ENCODE peak calls at places on chromosome 13, in nine cellular contexts. One of them, this sample, is unnamed.

GRCh38 chr13:79675931-79676658 is 195.1 kb downstream of the NDFIP2 start:
- DNase-seq in H9: no peak
- DNase-seq in psoas muscle: no peak
- DNase-seq in heart left ventricle: no peak
- DNase-seq in OCI-LY7: no peak
- DNase-seq in AG09309: no peak
- DNase-seq in WTC11: no peak
- DNase-seq in omental fat pad: no peak
- DNase-seq in uterus: no peak
- DNase-seq in this sample: no peak

GRCh38 chr13:35957174-35957867 is 173.9 kb downstream of the DCLK1 start:
- DNase-seq in OCI-LY7: no peak
- DNase-seq in WTC11: no peak
- DNase-seq in psoas muscle: no peak
- DNase-seq in omental fat pad: no peak
- DNase-seq in heart left ventricle: no peak
- DNase-seq in AG09309: peak; percentile 60
- DNase-seq in uterus: no peak
- DNase-seq in H9: no peak
- DNase-seq in this sample: no peak

GRCh38 chr13:110913322-110913721 is 1.5 kb downstream of the ANKRD10 start:
- DNase-seq in OCI-LY7: peak; percentile 57
- DNase-seq in H9: no peak
- DNase-seq in heart left ventricle: no peak
- DNase-seq in WTC11: no peak
- DNase-seq in omental fat pad: no peak
- DNase-seq in psoas muscle: no peak
- DNase-seq in AG09309: no peak
- DNase-seq in uterus: no peak
- DNase-seq in this sample: no peak

GRCh38 chr13:21137696-21138095 is 38.7 kb downstream of the SKA3 start:
- DNase-seq in H9: no peak
- DNase-seq in WTC11: no peak
- DNase-seq in OCI-LY7: no peak
- DNase-seq in psoas muscle: no peak
- DNase-seq in omental fat pad: no peak
- DNase-seq in uterus: no peak
- DNase-seq in heart left ventricle: no peak
- DNase-seq in AG09309: no peak
- DNase-seq in this sample: no peak

GRCh38 chr13:109426690-109426990 is 359.7 kb downstream of the IRS2 start:
- DNase-seq in psoas muscle: no peak
- DNase-seq in AG09309: no peak
- DNase-seq in WTC11: no peak
- DNase-seq in heart left ventricle: no peak
- DNase-seq in omental fat pad: no peak
- DNase-seq in OCI-LY7: no peak
- DNase-seq in H9: no peak
- DNase-seq in uterus: no peak
- DNase-seq in this sample: no peak

GRCh38 chr13:109818136-109818535 is 31.8 kb upstream of the IRS2 start:
- DNase-seq in WTC11: no peak
- DNase-seq in uterus: no peak
- DNase-seq in heart left ventricle: no peak
- DNase-seq in psoas muscle: no peak
- DNase-seq in H9: no peak
- DNase-seq in AG09309: no peak
- DNase-seq in OCI-LY7: no peak
- DNase-seq in omental fat pad: no peak
- DNase-seq in this sample: no peak

GRCh38 chr13:25372275-25373081 is 704 bp downstream of the ATP8A2 start:
- DNase-seq in heart left ventricle: no peak
- DNase-seq in omental fat pad: no peak
- DNase-seq in OCI-LY7: no peak
- DNase-seq in uterus: no peak
- DNase-seq in AG09309: no peak
- DNase-seq in H9: peak; percentile 52
- DNase-seq in psoas muscle: no peak
- DNase-seq in WTC11: peak; percentile 59
- DNase-seq in this sample: no peak

GRCh38 chr13:33052446-33052845 is 36.2 kb downstream of the KL start:
- DNase-seq in OCI-LY7: no peak
- DNase-seq in uterus: no peak
- DNase-seq in H9: no peak
- DNase-seq in omental fat pad: no peak
- DNase-seq in AG09309: no peak
- DNase-seq in WTC11: no peak
- DNase-seq in heart left ventricle: no peak
- DNase-seq in psoas muscle: no peak
- DNase-seq in this sample: peak; percentile 18

GRCh38 chr13:51623473-51623872 is 39.2 kb downstream of the WDFY2 start:
- DNase-seq in heart left ventricle: no peak
- DNase-seq in AG09309: no peak
- DNase-seq in omental fat pad: no peak
- DNase-seq in WTC11: no peak
- DNase-seq in OCI-LY7: no peak
- DNase-seq in H9: no peak
- DNase-seq in psoas muscle: no peak
- DNase-seq in uterus: no peak
- DNase-seq in this sample: no peak

GRCh38 chr13:112210401-112210800 is 143.5 kb downstream of the SOX1 start:
- DNase-seq in uterus: no peak
- DNase-seq in WTC11: no peak
- DNase-seq in psoas muscle: no peak
- DNase-seq in AG09309: no peak
- DNase-seq in H9: no peak
- DNase-seq in OCI-LY7: no peak
- DNase-seq in omental fat pad: no peak
- DNase-seq in heart left ventricle: no peak
- DNase-seq in this sample: no peak

GRCh38 chr13:63706751-63707150 is 2291.1 kb upstream of the PCDH20 start:
- DNase-seq in H9: no peak
- DNase-seq in uterus: no peak
- DNase-seq in WTC11: no peak
- DNase-seq in OCI-LY7: no peak
- DNase-seq in AG09309: no peak
- DNase-seq in omental fat pad: no peak
- DNase-seq in psoas muscle: no peak
- DNase-seq in heart left ventricle: no peak
- DNase-seq in this sample: no peak

GRCh38 chr13:112894673-112895481 is 74.1 kb upstream of the MCF2L start:
- DNase-seq in uterus: no peak
- DNase-seq in heart left ventricle: no peak
- DNase-seq in omental fat pad: no peak
- DNase-seq in OCI-LY7: no peak
- DNase-seq in WTC11: peak; percentile 64
- DNase-seq in H9: peak; percentile 87
- DNase-seq in AG09309: no peak
- DNase-seq in psoas muscle: no peak
- DNase-seq in this sample: no peak

GRCh38 chr13:20699715-20700114 is 3.8 kb upstream of the IL17D start:
- DNase-seq in heart left ventricle: no peak
- DNase-seq in psoas muscle: no peak
- DNase-seq in uterus: no peak
- DNase-seq in omental fat pad: no peak
- DNase-seq in OCI-LY7: no peak
- DNase-seq in WTC11: no peak
- DNase-seq in AG09309: no peak
- DNase-seq in H9: no peak
- DNase-seq in this sample: no peak

GRCh38 chr13:25281193-25281936 is 5.9 kb downstream of the MTMR6 start:
- DNase-seq in OCI-LY7: peak; percentile 24
- DNase-seq in heart left ventricle: no peak
- DNase-seq in WTC11: no peak
- DNase-seq in uterus: no peak
- DNase-seq in psoas muscle: no peak
- DNase-seq in AG09309: no peak
- DNase-seq in H9: no peak
- DNase-seq in omental fat pad: no peak
- DNase-seq in this sample: no peak

GRCh38 chr13:33723772-33724435 is 94.0 kb upstream of the RFC3 start:
- DNase-seq in omental fat pad: peak; percentile 41
- DNase-seq in AG09309: peak; percentile 64
- DNase-seq in OCI-LY7: peak; percentile 91
- DNase-seq in H9: peak; percentile 86
- DNase-seq in psoas muscle: peak; percentile 33
- DNase-seq in uterus: peak; percentile 86
- DNase-seq in WTC11: peak; percentile 69
- DNase-seq in heart left ventricle: peak; percentile 79
- DNase-seq in this sample: peak; percentile 67

GRCh38 chr13:67343777-67344176 is 113.6 kb upstream of the PCDH9 start:
- DNase-seq in heart left ventricle: no peak
- DNase-seq in WTC11: no peak
- DNase-seq in uterus: no peak
- DNase-seq in AG09309: no peak
- DNase-seq in OCI-LY7: no peak
- DNase-seq in psoas muscle: no peak
- DNase-seq in H9: no peak
- DNase-seq in omental fat pad: no peak
- DNase-seq in this sample: no peak

GRCh38 chr13:77016888-77017623 is 9.9 kb downstream of the FBXL3 start:
- DNase-seq in WTC11: no peak
- DNase-seq in H9: no peak
- DNase-seq in OCI-LY7: no peak
- DNase-seq in uterus: no peak
- DNase-seq in AG09309: no peak
- DNase-seq in omental fat pad: no peak
- DNase-seq in heart left ventricle: no peak
- DNase-seq in psoas muscle: no peak
- DNase-seq in this sample: no peak

GRCh38 chr13:25132984-25133383 is 37.0 kb downstream of the PABPC3 start:
- DNase-seq in uterus: no peak
- DNase-seq in heart left ventricle: no peak
- DNase-seq in omental fat pad: no peak
- DNase-seq in WTC11: no peak
- DNase-seq in AG09309: no peak
- DNase-seq in psoas muscle: no peak
- DNase-seq in OCI-LY7: no peak
- DNase-seq in H9: no peak
- DNase-seq in this sample: no peak

GRCh38 chr13:92896842-92897241 is 329.8 kb upstream of the GPC6 start:
- DNase-seq in WTC11: no peak
- DNase-seq in H9: no peak
- DNase-seq in uterus: no peak
- DNase-seq in AG09309: no peak
- DNase-seq in omental fat pad: no peak
- DNase-seq in psoas muscle: no peak
- DNase-seq in heart left ventricle: no peak
- DNase-seq in OCI-LY7: peak; percentile 0
- DNase-seq in this sample: no peak
- TF ChIP-seq CTCF in WTC11: peak; percentile 30
- TF ChIP-seq CTCF in H9: peak; percentile 62
- TF ChIP-seq CTCF in uterus: no peak
- TF ChIP-seq CTCF in AG09309: no peak
- TF ChIP-seq CTCF in omental fat pad: no peak
- TF ChIP-seq CTCF in psoas muscle: no peak
- TF ChIP-seq CTCF in heart left ventricle: no peak
- TF ChIP-seq CTCF in OCI-LY7: no peak
- TF ChIP-seq CTCF in this sample: no peak

DNA sequence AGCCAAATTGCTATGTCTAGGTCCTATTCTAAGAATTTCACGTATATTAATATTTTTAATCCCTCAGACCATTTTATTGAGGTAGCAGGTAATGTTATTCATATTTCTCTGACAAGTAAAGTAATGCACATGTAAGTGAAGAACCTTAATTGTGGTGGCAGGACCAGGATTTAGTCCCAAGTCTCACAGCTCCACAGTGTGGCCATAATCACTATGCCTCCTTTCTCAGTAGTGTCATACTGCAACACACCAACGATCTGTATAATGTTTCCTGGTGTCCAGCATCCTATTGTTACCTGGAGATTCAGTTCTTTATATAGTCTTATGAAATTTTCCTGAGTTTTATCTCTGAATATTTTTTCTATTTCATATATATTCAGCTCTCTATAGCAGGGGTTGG is 340.3 kb downstream of the OLFM4 start:
- DNase-seq in H9: no peak
- DNase-seq in WTC11: no peak
- DNase-seq in heart left ventricle: no peak
- DNase-seq in omental fat pad: no peak
- DNase-seq in AG09309: no peak
- DNase-seq in psoas muscle: no peak
- DNase-seq in uterus: no peak
- DNase-seq in OCI-LY7: no peak
- DNase-seq in this sample: no peak
- TF ChIP-seq CTCF in H9: peak; percentile 53
- TF ChIP-seq CTCF in WTC11: no peak
- TF ChIP-seq CTCF in heart left ventricle: no peak
- TF ChIP-seq CTCF in omental fat pad: no peak
- TF ChIP-seq CTCF in AG09309: no peak
- TF ChIP-seq CTCF in psoas muscle: no peak
- TF ChIP-seq CTCF in uterus: no peak
- TF ChIP-seq CTCF in OCI-LY7: no peak
- TF ChIP-seq CTCF in this sample: no peak

GRCh38 chr13:69585656-69586055 is 522.0 kb upstream of the ATXN8OS start:
- DNase-seq in heart left ventricle: no peak
- DNase-seq in omental fat pad: no peak
- DNase-seq in uterus: no peak
- DNase-seq in WTC11: no peak
- DNase-seq in AG09309: no peak
- DNase-seq in psoas muscle: no peak
- DNase-seq in H9: no peak
- DNase-seq in OCI-LY7: no peak
- DNase-seq in this sample: no peak
- TF ChIP-seq CTCF in heart left ventricle: no peak
- TF ChIP-seq CTCF in omental fat pad: no peak
- TF ChIP-seq CTCF in uterus: no peak
- TF ChIP-seq CTCF in WTC11: no peak
- TF ChIP-seq CTCF in AG09309: no peak
- TF ChIP-seq CTCF in psoas muscle: no peak
- TF ChIP-seq CTCF in H9: peak; percentile 58
- TF ChIP-seq CTCF in OCI-LY7: peak; percentile 37
- TF ChIP-seq CTCF in this sample: no peak

GRCh38 chr13:23922005-23922932 is 25.0 kb upstream of the C1QTNF9B start:
- DNase-seq in H9: no peak
- DNase-seq in uterus: no peak
- DNase-seq in AG09309: no peak
- DNase-seq in WTC11: no peak
- DNase-seq in omental fat pad: no peak
- DNase-seq in OCI-LY7: no peak
- DNase-seq in heart left ventricle: no peak
- DNase-seq in psoas muscle: no peak
- DNase-seq in this sample: no peak

GRCh38 chr13:23915308-23915707 is 18.0 kb upstream of the C1QTNF9B start:
- DNase-seq in omental fat pad: no peak
- DNase-seq in psoas muscle: no peak
- DNase-seq in OCI-LY7: no peak
- DNase-seq in WTC11: no peak
- DNase-seq in AG09309: no peak
- DNase-seq in heart left ventricle: no peak
- DNase-seq in uterus: no peak
- DNase-seq in H9: no peak
- DNase-seq in this sample: no peak

GRCh38 chr13:23921451-23921888 is 24.2 kb upstream of the C1QTNF9B start:
- DNase-seq in uterus: no peak
- DNase-seq in OCI-LY7: peak; percentile 5
- DNase-seq in omental fat pad: no peak
- DNase-seq in AG09309: peak; percentile 31
- DNase-seq in heart left ventricle: no peak
- DNase-seq in psoas muscle: no peak
- DNase-seq in WTC11: peak; percentile 53
- DNase-seq in H9: peak; percentile 68
- DNase-seq in this sample: no peak

GRCh38 chr13:23918208-23918607 is 20.9 kb upstream of the C1QTNF9B start:
- DNase-seq in heart left ventricle: no peak
- DNase-seq in WTC11: no peak
- DNase-seq in OCI-LY7: no peak
- DNase-seq in H9: no peak
- DNase-seq in psoas muscle: no peak
- DNase-seq in AG09309: no peak
- DNase-seq in uterus: no peak
- DNase-seq in omental fat pad: no peak
- DNase-seq in this sample: no peak

GRCh38 chr13:23919006-23919405 is 21.7 kb upstream of the C1QTNF9B start:
- DNase-seq in uterus: no peak
- DNase-seq in psoas muscle: no peak
- DNase-seq in AG09309: no peak
- DNase-seq in OCI-LY7: no peak
- DNase-seq in heart left ventricle: no peak
- DNase-seq in H9: no peak
- DNase-seq in WTC11: no peak
- DNase-seq in omental fat pad: no peak
- DNase-seq in this sample: no peak
- TF ChIP-seq CTCF in uterus: no peak
- TF ChIP-seq CTCF in psoas muscle: no peak
- TF ChIP-seq CTCF in AG09309: no peak
- TF ChIP-seq CTCF in OCI-LY7: no peak
- TF ChIP-seq CTCF in heart left ventricle: no peak
- TF ChIP-seq CTCF in H9: no peak
- TF ChIP-seq CTCF in WTC11: no peak
- TF ChIP-seq CTCF in omental fat pad: no peak
- TF ChIP-seq CTCF in this sample: no peak

This sample was measured in AG09319.